ENCODE peak calls at places on chromosomes 11 and 22, in five cellular contexts. One of them, this sample, is unnamed.

GRCh38 chr11:120151536-120151935 is 13.6 kb upstream of the TRIM29 start:
- DNase-seq in right cardiac atrium: no peak
- DNase-seq in kidney: no peak
- DNase-seq in endothelial cell of umbilical vein: no peak
- DNase-seq in upper lobe of right lung: no peak
- DNase-seq in this sample: no peak

GRCh38 chr22:46673677-46674236 is 53.6 kb downstream of the GRAMD4 start:
- DNase-seq in right cardiac atrium: no peak
- DNase-seq in kidney: no peak
- DNase-seq in endothelial cell of umbilical vein: no peak
- DNase-seq in upper lobe of right lung: no peak
- DNase-seq in this sample: no peak

GRCh38 chr11:64834723-64835615 is 9.5 kb downstream of the CDC42BPG start:
- DNase-seq in right cardiac atrium: no peak
- DNase-seq in kidney: peak; percentile 92
- DNase-seq in endothelial cell of umbilical vein: no peak
- DNase-seq in upper lobe of right lung: peak; percentile 87
- DNase-seq in this sample: peak; percentile 76

GRCh38 chr11:18368236-18368635 is 26.1 kb upstream of the LDHA start:
- DNase-seq in right cardiac atrium: no peak
- DNase-seq in kidney: no peak
- DNase-seq in endothelial cell of umbilical vein: no peak
- DNase-seq in upper lobe of right lung: no peak
- DNase-seq in this sample: no peak

GRCh38 chr11:2089536-2090165 is 49.5 kb downstream of the IGF2 start:
- DNase-seq in right cardiac atrium: no peak
- DNase-seq in kidney: no peak
- DNase-seq in endothelial cell of umbilical vein: peak; percentile 43
- DNase-seq in upper lobe of right lung: peak; percentile 26
- DNase-seq in this sample: peak; percentile 22

GRCh38 chr22:50531546-50532352 is 1.9 kb upstream of the TYMP start:
- DNase-seq in right cardiac atrium: peak; percentile 95
- DNase-seq in kidney: peak; percentile 94
- DNase-seq in endothelial cell of umbilical vein: peak; percentile 42
- DNase-seq in upper lobe of right lung: peak; percentile 94
- DNase-seq in this sample: peak; percentile 74

GRCh38 chr22:28442951-28443876 is 236.4 kb downstream of the TTC28 start:
- DNase-seq in right cardiac atrium: peak; percentile 85
- DNase-seq in kidney: peak; percentile 85
- DNase-seq in endothelial cell of umbilical vein: peak; percentile 80
- DNase-seq in upper lobe of right lung: peak; percentile 79
- DNase-seq in this sample: peak; percentile 78

GRCh38 chr11:46597609-46598219 is 3.9 kb upstream of the AMBRA1 start:
- DNase-seq in right cardiac atrium: no peak
- DNase-seq in kidney: no peak
- DNase-seq in endothelial cell of umbilical vein: peak; percentile 50
- DNase-seq in upper lobe of right lung: no peak
- DNase-seq in this sample: no peak

GRCh38 chr11:75557649-75558494 is 4.2 kb upstream of the SERPINH1 start:
- DNase-seq in right cardiac atrium: peak; percentile 87
- DNase-seq in kidney: peak; percentile 89
- DNase-seq in endothelial cell of umbilical vein: peak; percentile 76
- DNase-seq in upper lobe of right lung: peak; percentile 74
- DNase-seq in this sample: no peak

GRCh38 chr22:38233427-38233826 is 31.6 kb downstream of the MAFF start:
- DNase-seq in right cardiac atrium: no peak
- DNase-seq in kidney: no peak
- DNase-seq in endothelial cell of umbilical vein: peak; percentile 32
- DNase-seq in upper lobe of right lung: no peak
- DNase-seq in this sample: no peak

GRCh38 chr22:44702479-44703219 is 645 bp downstream of the PRR5 start:
- DNase-seq in right cardiac atrium: peak; percentile 67
- DNase-seq in kidney: no peak
- DNase-seq in endothelial cell of umbilical vein: no peak
- DNase-seq in upper lobe of right lung: peak; percentile 76
- DNase-seq in this sample: peak; percentile 37

GRCh38 chr11:33187851-33188722 is 26.8 kb upstream of the CSTF3 start:
- DNase-seq in right cardiac atrium: no peak
- DNase-seq in kidney: no peak
- DNase-seq in endothelial cell of umbilical vein: no peak
- DNase-seq in upper lobe of right lung: no peak
- DNase-seq in this sample: peak; percentile 29

GRCh38 chr22:36481393-36482168 is at the start of gene TXN2:
- DNase-seq in right cardiac atrium: peak; percentile 99
- DNase-seq in kidney: peak; percentile 99
- DNase-seq in endothelial cell of umbilical vein: peak; percentile 94
- DNase-seq in upper lobe of right lung: peak; percentile 98
- DNase-seq in this sample: peak; percentile 95

GRCh38 chr22:32754413-32755041 is 47.0 kb upstream of the TIMP3 start:
- DNase-seq in right cardiac atrium: peak; percentile 81
- DNase-seq in kidney: no peak
- DNase-seq in endothelial cell of umbilical vein: no peak
- DNase-seq in upper lobe of right lung: no peak
- DNase-seq in this sample: peak; percentile 90

GRCh38 chr11:729492-730074 is 17.7 kb upstream of the TALDO1 start:
- DNase-seq in right cardiac atrium: peak; percentile 52
- DNase-seq in kidney: peak; percentile 75
- DNase-seq in endothelial cell of umbilical vein: no peak
- DNase-seq in upper lobe of right lung: no peak
- DNase-seq in this sample: no peak

GRCh38 chr11:130979386-130979972 is 63.2 kb upstream of the SNX19 start:
- DNase-seq in right cardiac atrium: no peak
- DNase-seq in kidney: no peak
- DNase-seq in endothelial cell of umbilical vein: peak; percentile 20
- DNase-seq in upper lobe of right lung: no peak
- DNase-seq in this sample: no peak

GRCh38 chr22:43417555-43417954 is 5.7 kb downstream of the MPPED1 start:
- DNase-seq in right cardiac atrium: peak; percentile 9
- DNase-seq in kidney: no peak
- DNase-seq in endothelial cell of umbilical vein: no peak
- DNase-seq in upper lobe of right lung: no peak
- DNase-seq in this sample: no peak
- H3K4me3 ChIP-seq in right cardiac atrium: no peak overlapping the region
- H3K4me3 ChIP-seq in kidney: no peak overlapping the region
- H3K4me3 ChIP-seq in endothelial cell of umbilical vein: no peak overlapping the region
- H3K4me3 ChIP-seq in upper lobe of right lung: no peak overlapping the region
- H3K4me3 ChIP-seq in this sample: no peak overlapping the region

GRCh38 chr22:20940904-20941385 is 23.7 kb downstream of the CRKL start:
- DNase-seq in right cardiac atrium: no peak
- DNase-seq in kidney: no peak
- DNase-seq in endothelial cell of umbilical vein: no peak
- DNase-seq in upper lobe of right lung: peak; percentile 16
- DNase-seq in this sample: peak; percentile 61

GRCh38 chr22:20943104-20943933 is 23.7 kb upstream of the AIFM3 start:
- DNase-seq in right cardiac atrium: no peak
- DNase-seq in kidney: no peak
- DNase-seq in endothelial cell of umbilical vein: no peak
- DNase-seq in upper lobe of right lung: peak; percentile 22
- DNase-seq in this sample: no peak

GRCh38 chr22:20937794-20938148 is 20.6 kb downstream of the CRKL start:
- DNase-seq in right cardiac atrium: no peak
- DNase-seq in kidney: no peak
- DNase-seq in endothelial cell of umbilical vein: no peak
- DNase-seq in upper lobe of right lung: no peak
- DNase-seq in this sample: no peak

GRCh38 chr22:20938272-20938671 is 21.1 kb downstream of the CRKL start:
- DNase-seq in right cardiac atrium: no peak
- DNase-seq in kidney: no peak
- DNase-seq in endothelial cell of umbilical vein: no peak
- DNase-seq in upper lobe of right lung: peak; percentile 3
- DNase-seq in this sample: peak; percentile 67

DNA sequence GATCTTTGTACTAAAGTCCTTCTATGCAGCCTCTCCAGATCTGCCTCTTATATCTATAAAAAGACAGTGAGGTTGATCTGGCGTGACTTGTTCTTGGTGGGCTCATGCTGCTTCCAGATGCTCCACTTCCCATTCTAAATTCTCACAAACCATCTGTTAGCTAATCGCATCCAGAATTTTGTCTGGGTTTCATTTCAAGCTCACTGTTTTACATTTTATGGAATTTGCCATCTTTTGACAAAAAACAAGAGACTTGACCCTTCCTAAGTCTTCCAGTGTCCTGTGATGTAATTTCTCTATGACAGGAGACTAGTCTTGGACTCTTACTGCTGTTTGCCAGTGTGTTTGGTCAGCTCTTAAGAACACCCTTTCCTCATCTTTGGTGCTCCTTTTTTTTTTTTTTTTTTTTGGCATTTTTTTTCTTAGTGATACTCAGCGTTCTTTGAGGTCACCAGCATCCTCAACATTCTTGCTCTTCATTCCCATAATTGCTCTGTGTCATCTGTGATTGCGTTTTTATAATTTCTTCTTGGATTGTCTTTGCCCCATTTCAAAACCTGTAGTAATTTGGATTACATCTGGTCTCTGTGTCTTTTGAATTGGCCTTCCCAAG is 23.1 kb downstream of the CRKL start:
- DNase-seq in right cardiac atrium: no peak
- DNase-seq in kidney: no peak
- DNase-seq in endothelial cell of umbilical vein: no peak
- DNase-seq in upper lobe of right lung: no peak
- DNase-seq in this sample: no peak
- H3K27ac ChIP-seq in right cardiac atrium: no peak overlapping the region
- H3K27ac ChIP-seq in kidney: no peak overlapping the region
- H3K27ac ChIP-seq in endothelial cell of umbilical vein: no peak overlapping the region
- H3K27ac ChIP-seq in upper lobe of right lung: no peak overlapping the region
- H3K27ac ChIP-seq in this sample: no peak overlapping the region

GRCh38 chr11:100682247-100682969 is 4.7 kb upstream of the ARHGAP42 start:
- DNase-seq in right cardiac atrium: no peak
- DNase-seq in kidney: no peak
- DNase-seq in endothelial cell of umbilical vein: peak; percentile 39
- DNase-seq in upper lobe of right lung: no peak
- DNase-seq in this sample: peak; percentile 17
- H3K4me1 ChIP-seq in right cardiac atrium: peaks cover 2% of the 10 kb centered on the region
- H3K4me1 ChIP-seq in kidney: no peaks in the 10 kb centered on the region
- H3K4me1 ChIP-seq in endothelial cell of umbilical vein: no peaks in the 10 kb centered on the region
- H3K4me1 ChIP-seq in upper lobe of right lung: no peaks in the 10 kb centered on the region
- H3K4me1 ChIP-seq in this sample: no peaks in the 10 kb centered on the region

GRCh38 chr11:101128571-101129202 is 926 bp downstream of the PGR start:
- DNase-seq in right cardiac atrium: peak; percentile 70
- DNase-seq in kidney: peak; percentile 65
- DNase-seq in endothelial cell of umbilical vein: no peak
- DNase-seq in upper lobe of right lung: peak; percentile 61
- DNase-seq in this sample: no peak
- H3K4me3 ChIP-seq in right cardiac atrium: peak overlapping the region; percentile 81
- H3K4me3 ChIP-seq in kidney: peak overlapping the region; percentile 48
- H3K4me3 ChIP-seq in endothelial cell of umbilical vein: no peak overlapping the region
- H3K4me3 ChIP-seq in upper lobe of right lung: peak overlapping the region; percentile 54
- H3K4me3 ChIP-seq in this sample: no peak overlapping the region

GRCh38 chr11:62721994-62722393 is 5.3 kb downstream of the HNRNPUL2 start:
- DNase-seq in right cardiac atrium: no peak
- DNase-seq in kidney: no peak
- DNase-seq in endothelial cell of umbilical vein: no peak
- DNase-seq in upper lobe of right lung: no peak
- DNase-seq in this sample: no peak

GRCh38 chr11:62727007-62727832 is at the start of gene HNRNPUL2:
- DNase-seq in right cardiac atrium: peak; percentile 100
- DNase-seq in kidney: peak; percentile 99
- DNase-seq in endothelial cell of umbilical vein: peak; percentile 99
- DNase-seq in upper lobe of right lung: peak; percentile 99
- DNase-seq in this sample: peak; percentile 100

GRCh38 chr11:62726156-62727006 is 876 bp downstream of the HNRNPUL2 start:
- DNase-seq in right cardiac atrium: peak; percentile 57
- DNase-seq in kidney: no peak
- DNase-seq in endothelial cell of umbilical vein: peak; percentile 23
- DNase-seq in upper lobe of right lung: no peak
- DNase-seq in this sample: no peak

GRCh38 chr11:62725686-62726085 is 1.6 kb downstream of the HNRNPUL2 start:
- DNase-seq in right cardiac atrium: no peak
- DNase-seq in kidney: no peak
- DNase-seq in endothelial cell of umbilical vein: peak; percentile 22
- DNase-seq in upper lobe of right lung: no peak
- DNase-seq in this sample: peak; percentile 73

GRCh38 chr11:62724171-62724570 is 3.1 kb downstream of the HNRNPUL2 start:
- DNase-seq in right cardiac atrium: no peak
- DNase-seq in kidney: no peak
- DNase-seq in endothelial cell of umbilical vein: no peak
- DNase-seq in upper lobe of right lung: no peak
- DNase-seq in this sample: no peak
- H3K27ac ChIP-seq in right cardiac atrium: no peak overlapping the region
- H3K27ac ChIP-seq in kidney: no peak overlapping the region
- H3K27ac ChIP-seq in endothelial cell of umbilical vein: no peak overlapping the region
- H3K27ac ChIP-seq in upper lobe of right lung: peak overlapping the region; percentile 95
- H3K27ac ChIP-seq in this sample: no peak overlapping the region